ENCODE peak calls at places on chromosomes 12 and 14, in ten cellular contexts. G is smooth muscle cell of the brain vasculature; L is putamen; Q is tibial artery; C is NCI-H526; O is astrocyte of the hippocampus; F is GM10248; B is NCI-H460; S is GM23338; N is stimulated activated CD4-positive, alpha-beta T cell treated with anti-CD3 and anti-CD28 coated beads, Interleukin-4, amount 100 ng/mL, for 4 hours. X is an unnamed sample.

GRCh38 chr14:56196274-56196673 is 78.1 kb downstream of the PELI2 start:
- DNase-seq in F (no peak), O (no peak), N (no peak), Q (no peak), L (no peak), S (no peak), C (no peak), G (no peak), B (no peak), X (no peak)

GRCh38 chr14:102362084-102362483 is 606 bp downstream of the CINP start:
- DNase-seq in N (peak; percentile 57), Q (no peak), G (no peak), F (peak; percentile 64), L (no peak), C (no peak), B (no peak), S (no peak), O (no peak), X (no peak)

GRCh38 chr12:118391836-118392235 is 15.5 kb downstream of the SUDS3 start:
- DNase-seq in F (no peak), G (no peak), B (no peak), O (no peak), L (no peak), N (no peak), C (no peak), S (no peak), Q (no peak), X (no peak)

GRCh38 chr14:53875337-53875897 is 81.2 kb downstream of the BMP4 start:
- DNase-seq in G (no peak), O (no peak), Q (no peak), C (no peak), B (no peak), N (no peak), S (no peak), L (no peak), F (no peak), X (peak; percentile 6)

GRCh38 chr12:70983692-70984091 is 63.2 kb upstream of the PTPRR start:
- DNase-seq in Q (no peak), F (no peak), C (no peak), B (no peak), O (peak; percentile 18), S (peak; percentile 79), G (no peak), N (no peak), L (no peak), X (no peak)

GRCh38 chr12:32437095-32437515 is 37.7 kb downstream of the FGD4 start:
- DNase-seq in Q (no peak), L (no peak), G (no peak), B (no peak), S (no peak), O (peak; percentile 92), C (no peak), F (no peak), N (no peak), X (no peak)

GRCh38 chr14:93532550-93532949 is 101.8 kb downstream of the UNC79 start:
- DNase-seq in G (no peak), L (no peak), B (no peak), O (no peak), S (no peak), N (no peak), F (no peak), Q (no peak), C (no peak), X (no peak)

GRCh38 chr12:113250045-113250444 is 28.8 kb downstream of the TPCN1 start:
- DNase-seq in F (no peak), O (no peak), Q (no peak), N (no peak), B (no peak), C (no peak), L (no peak), S (no peak), G (no peak), X (no peak)

GRCh38 chr12:122795807-122796206 is 21.4 kb downstream of the CCDC62 start:
- DNase-seq in O (peak; percentile 43), B (no peak), L (no peak), G (no peak), N (no peak), S (no peak), C (peak; percentile 14), Q (no peak), F (no peak), X (no peak)

GRCh38 chr14:88838015-88838414 is 13.6 kb downstream of the TTC8 start:
- DNase-seq in C (no peak), L (no peak), B (no peak), F (no peak), G (no peak), N (no peak), S (no peak), Q (no peak), O (no peak), X (no peak)

GRCh38 chr12:119593578-119594398 is at the start of gene TMEM233:
- DNase-seq in S (peak; percentile 72), G (no peak), L (no peak), F (no peak), Q (peak; percentile 26), N (no peak), B (no peak), C (no peak), O (peak; percentile 23), X (peak; percentile 84)

GRCh38 chr12:100611031-100611430 is 37.5 kb downstream of the GAS2L3 start:
- DNase-seq in C (no peak), L (no peak), G (no peak), F (no peak), Q (no peak), S (no peak), N (no peak), B (no peak), O (no peak), X (no peak)

GRCh38 chr14:21041676-21042433 is at the start of gene RNASE7:
- DNase-seq in L (no peak), G (no peak), Q (no peak), O (peak; percentile 34), C (no peak), F (no peak), N (no peak), B (no peak), S (no peak), X (peak; percentile 85)

GRCh38 chr12:70196732-70197361 is 46.4 kb upstream of the CNOT2 start:
- DNase-seq in S (no peak), O (no peak), L (peak; percentile 23), N (no peak), G (no peak), F (no peak), C (no peak), B (no peak), Q (no peak), X (no peak)